ENCODE peak calls at places on chromosome 13, in seven cellular contexts. M is SJCRH30; P is body of pancreas; V is CD8-positive, alpha-beta memory T cell; K is psoas muscle; L is LNCaP clone FGC; B is fibroblast of the aortic adventitia. R is an unnamed sample.

GRCh38 chr13:40355126-40355719 is 311.2 kb downstream of the FOXO1 start:
- DNase-seq in M (no peak), P (no peak), V (no peak), K (no peak), L (no peak), B (no peak), R (no peak)

GRCh38 chr13:104847863-104848262 is 1687.6 kb downstream of the EFNB2 start:
- DNase-seq in M (no peak), P (no peak), V (no peak), K (no peak), L (peak; percentile 2), B (no peak), R (no peak)

GRCh38 chr13:51806571-51806970 is 2.6 kb upstream of the DHRS12 start:
- DNase-seq in M (peak; percentile 30), P (peak; percentile 94), V (no peak), K (no peak), L (no peak), B (peak; percentile 46), R (peak; percentile 55)

GRCh38 chr13:87331178-87331577 is 340.0 kb upstream of the SLITRK5 start:
- DNase-seq in M (no peak), P (no peak), V (no peak), K (no peak), L (no peak), B (no peak), R (no peak)

GRCh38 chr13:73212482-73212881 is 153.7 kb downstream of the KLF5 start:
- DNase-seq in M (no peak), P (no peak), V (no peak), K (no peak), L (no peak), B (peak; percentile 12), R (no peak)

GRCh38 chr13:98879127-98879520 is 98.7 kb downstream of the DOCK9 start:
- DNase-seq in M (no peak), P (no peak), V (no peak), K (no peak), L (no peak), B (no peak), R (no peak)

GRCh38 chr13:77002590-77003190 is 10.8 kb downstream of the CLN5 start:
- DNase-seq in M (peak; percentile 46), P (peak; percentile 12), V (no peak), K (no peak), L (no peak), B (peak; percentile 67), R (no peak)

GRCh38 chr13:75226755-75227435 is 255.1 kb downstream of the TBC1D4 start:
- DNase-seq in M (no peak), P (no peak), V (no peak), K (no peak), L (no peak), B (peak; percentile 94), R (no peak)

GRCh38 chr13:40401911-40402776 is 264.3 kb downstream of the FOXO1 start:
- DNase-seq in M (peak; percentile 100), P (peak; percentile 95), V (no peak), K (peak; percentile 98), L (no peak), B (peak; percentile 96), R (peak; percentile 39)

GRCh38 chr13:20353973-20354372 is 121.9 kb upstream of the GJB6 start:
- DNase-seq in M (no peak), P (no peak), V (no peak), K (no peak), L (no peak), B (peak; percentile 56), R (no peak)

GRCh38 chr13:31773538-31773937 is 34.2 kb downstream of the RXFP2 start:
- DNase-seq in M (no peak), P (no peak), V (no peak), K (no peak), L (no peak), B (peak; percentile 96), R (no peak)
- H3K4me3 ChIP-seq in M (no peak overlapping the region), P (no peak overlapping the region), V (no peak overlapping the region), K (peak overlapping the region; percentile 16), L (no peak overlapping the region), B (no peak overlapping the region), R (no peak overlapping the region)

DNA sequence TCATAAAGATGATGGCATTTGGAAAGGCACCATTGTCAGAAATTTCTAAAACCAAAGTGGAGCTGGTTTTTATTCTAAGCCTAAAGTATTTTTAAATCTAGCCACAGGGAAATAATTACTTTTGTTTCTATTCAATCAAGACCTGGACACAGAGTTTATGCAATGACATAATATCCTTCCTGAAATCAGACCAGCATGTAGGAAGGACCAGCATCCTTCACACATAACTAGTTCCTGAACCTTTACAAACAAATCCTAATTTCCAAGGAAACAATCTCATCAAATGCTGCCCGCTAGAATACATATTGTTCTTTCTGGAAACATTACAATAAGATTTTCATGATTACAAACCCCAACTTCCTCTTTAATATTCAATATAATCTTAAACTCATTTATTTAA is 1.5 kb downstream of the STARD13 start:
- DNase-seq in M (no peak), P (no peak), V (no peak), K (no peak), L (no peak), B (peak; percentile 45), R (no peak)
- H3K4me3 ChIP-seq in M (peak overlapping the region; percentile 63), P (peak overlapping the region; percentile 48), V (no peak overlapping the region), K (peak overlapping the region; percentile 67), L (no peak overlapping the region), B (peak overlapping the region; percentile 93), R (no peak overlapping the region)

DNA sequence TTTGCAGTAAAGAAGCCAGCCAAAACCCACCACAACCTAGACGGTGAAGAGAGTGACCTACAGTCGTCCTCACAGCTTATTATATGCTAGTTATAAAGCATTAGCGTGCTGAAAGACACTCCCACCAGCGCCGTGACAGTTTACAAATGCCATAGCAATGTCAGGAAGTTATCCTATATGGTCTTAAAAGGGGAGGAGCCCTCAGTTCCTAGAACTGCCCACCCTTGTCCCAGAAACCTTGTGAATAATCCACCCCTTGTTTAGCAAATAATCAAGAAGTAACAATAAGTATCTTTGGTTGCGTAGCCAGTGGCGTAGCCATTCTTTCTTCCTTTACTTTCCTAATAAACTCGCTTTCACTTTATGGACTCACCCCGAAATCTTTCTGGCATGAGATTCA is 227.9 kb upstream of the ARGLU1 start:
- DNase-seq in M (no peak), P (no peak), V (no peak), K (no peak), L (no peak), B (no peak), R (no peak)
- H3K4me3 ChIP-seq in M (no peak overlapping the region), P (no peak overlapping the region), V (no peak overlapping the region), K (peak overlapping the region; percentile 32), L (no peak overlapping the region), B (no peak overlapping the region), R (no peak overlapping the region)

DNA sequence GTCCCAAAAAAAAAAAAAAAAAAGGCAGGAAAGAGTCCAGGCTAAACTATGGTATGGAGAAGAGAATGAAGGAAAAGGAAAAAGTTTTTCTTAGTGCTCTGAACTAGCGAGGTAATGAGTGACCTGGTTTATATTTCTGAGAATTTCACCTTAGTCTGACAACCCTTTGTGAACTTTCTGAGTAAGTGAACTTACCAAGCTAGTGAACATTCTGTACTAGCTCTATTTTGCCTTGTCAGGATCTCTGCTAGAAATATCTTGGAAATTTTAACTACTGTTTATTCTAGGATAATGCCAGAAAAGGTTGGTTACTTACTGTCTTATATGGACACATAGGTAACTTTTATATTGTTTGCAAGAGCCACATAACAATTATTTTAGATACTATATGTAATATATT is 4.4 kb downstream of the TRIM13 start:
- DNase-seq in M (no peak), P (no peak), V (no peak), K (no peak), L (peak; percentile 67), B (no peak), R (no peak)
- H3K4me3 ChIP-seq in M (no peak overlapping the region), P (no peak overlapping the region), V (no peak overlapping the region), K (peak overlapping the region; percentile 16), L (no peak overlapping the region), B (no peak overlapping the region), R (no peak overlapping the region)

GRCh38 chr13:26011996-26012688 is 39.7 kb downstream of the SHISA2 start:
- DNase-seq in M (no peak), P (no peak), V (peak; percentile 79), K (no peak), L (no peak), B (no peak), R (no peak)
- H3K4me3 ChIP-seq in M (no peak overlapping the region), P (no peak overlapping the region), V (peak overlapping the region; percentile 73), K (peak overlapping the region; percentile 36), L (no peak overlapping the region), B (no peak overlapping the region), R (no peak overlapping the region)